ENCODE peak calls at places on chromosomes 3 and 15, in ten cellular contexts. One of them, this sample, is unnamed.
A peak's percentile ranks its signal among the peaks of the same experiment; 100 is the strongest.

GRCh38 chr3:55531266-55531665 is 44.2 kb upstream of the WNT5A start:
- DNase-seq in NCI-H1417: no peak
- DNase-seq in C1 segment of cervical spinal cord: no peak
- DNase-seq in transverse colon: no peak
- DNase-seq in heart right ventricle: no peak
- DNase-seq in germinal center: no peak
- DNase-seq in DMS79: no peak
- DNase-seq in Caki2: no peak
- DNase-seq in astrocyte of the cerebellum: no peak
- DNase-seq in fibroblast of the conjunctiva: no peak
- DNase-seq in this sample: no peak

GRCh38 chr15:73957276-73957675 is 31.0 kb downstream of the LOXL1 start:
- DNase-seq in NCI-H1417: no peak
- DNase-seq in C1 segment of cervical spinal cord: no peak
- DNase-seq in transverse colon: no peak
- DNase-seq in heart right ventricle: no peak
- DNase-seq in germinal center: no peak
- DNase-seq in DMS79: no peak
- DNase-seq in Caki2: no peak
- DNase-seq in astrocyte of the cerebellum: no peak
- DNase-seq in fibroblast of the conjunctiva: no peak
- DNase-seq in this sample: no peak

GRCh38 chr3:30421261-30421660 is 185.1 kb upstream of the TGFBR2 start:
- DNase-seq in NCI-H1417: no peak
- DNase-seq in C1 segment of cervical spinal cord: no peak
- DNase-seq in transverse colon: no peak
- DNase-seq in heart right ventricle: no peak
- DNase-seq in germinal center: no peak
- DNase-seq in DMS79: no peak
- DNase-seq in Caki2: no peak
- DNase-seq in astrocyte of the cerebellum: no peak
- DNase-seq in fibroblast of the conjunctiva: peak; percentile 67
- DNase-seq in this sample: no peak

GRCh38 chr15:91908401-91908800 is 54.9 kb downstream of the SLCO3A1 start:
- DNase-seq in NCI-H1417: no peak
- DNase-seq in C1 segment of cervical spinal cord: no peak
- DNase-seq in transverse colon: no peak
- DNase-seq in heart right ventricle: no peak
- DNase-seq in germinal center: no peak
- DNase-seq in DMS79: no peak
- DNase-seq in Caki2: peak; percentile 61
- DNase-seq in astrocyte of the cerebellum: no peak
- DNase-seq in fibroblast of the conjunctiva: no peak
- DNase-seq in this sample: peak; percentile 59

GRCh38 chr15:92880796-92881569 is 19.1 kb upstream of the CHD2 start:
- DNase-seq in NCI-H1417: peak; percentile 36
- DNase-seq in C1 segment of cervical spinal cord: no peak
- DNase-seq in transverse colon: no peak
- DNase-seq in heart right ventricle: no peak
- DNase-seq in germinal center: no peak
- DNase-seq in DMS79: no peak
- DNase-seq in Caki2: no peak
- DNase-seq in astrocyte of the cerebellum: no peak
- DNase-seq in fibroblast of the conjunctiva: peak; percentile 30
- DNase-seq in this sample: no peak

GRCh38 chr3:187878776-187879524 is 133.7 kb upstream of the BCL6 start:
- DNase-seq in NCI-H1417: no peak
- DNase-seq in C1 segment of cervical spinal cord: no peak
- DNase-seq in transverse colon: no peak
- DNase-seq in heart right ventricle: no peak
- DNase-seq in germinal center: no peak
- DNase-seq in DMS79: no peak
- DNase-seq in Caki2: no peak
- DNase-seq in astrocyte of the cerebellum: peak; percentile 12
- DNase-seq in fibroblast of the conjunctiva: no peak
- DNase-seq in this sample: peak; percentile 36

GRCh38 chr15:91849749-91850161 is 3.8 kb upstream of the SLCO3A1 start:
- DNase-seq in NCI-H1417: peak; percentile 21
- DNase-seq in C1 segment of cervical spinal cord: no peak
- DNase-seq in transverse colon: no peak
- DNase-seq in heart right ventricle: no peak
- DNase-seq in germinal center: peak; percentile 58
- DNase-seq in DMS79: no peak
- DNase-seq in Caki2: peak; percentile 46
- DNase-seq in astrocyte of the cerebellum: peak; percentile 35
- DNase-seq in fibroblast of the conjunctiva: peak; percentile 40
- DNase-seq in this sample: peak; percentile 65

GRCh38 chr3:69385723-69386483 is at the start of gene FRMD4B:
- DNase-seq in NCI-H1417: no peak
- DNase-seq in C1 segment of cervical spinal cord: peak; percentile 82
- DNase-seq in transverse colon: peak; percentile 65
- DNase-seq in heart right ventricle: peak; percentile 85
- DNase-seq in germinal center: no peak
- DNase-seq in DMS79: no peak
- DNase-seq in Caki2: peak; percentile 39
- DNase-seq in astrocyte of the cerebellum: no peak
- DNase-seq in fibroblast of the conjunctiva: no peak
- DNase-seq in this sample: peak; percentile 36

GRCh38 chr3:136114421-136114820 is 81.7 kb downstream of the MSL2 start:
- DNase-seq in NCI-H1417: peak; percentile 33
- DNase-seq in C1 segment of cervical spinal cord: no peak
- DNase-seq in transverse colon: no peak
- DNase-seq in heart right ventricle: no peak
- DNase-seq in germinal center: no peak
- DNase-seq in DMS79: peak; percentile 26
- DNase-seq in Caki2: no peak
- DNase-seq in astrocyte of the cerebellum: peak; percentile 60
- DNase-seq in fibroblast of the conjunctiva: no peak
- DNase-seq in this sample: no peak

GRCh38 chr15:62492900-62493299 is 327.8 kb upstream of the C2CD4B start:
- DNase-seq in NCI-H1417: no peak
- DNase-seq in C1 segment of cervical spinal cord: no peak
- DNase-seq in transverse colon: no peak
- DNase-seq in heart right ventricle: no peak
- DNase-seq in germinal center: no peak
- DNase-seq in DMS79: no peak
- DNase-seq in Caki2: no peak
- DNase-seq in astrocyte of the cerebellum: no peak
- DNase-seq in fibroblast of the conjunctiva: no peak
- DNase-seq in this sample: no peak

GRCh38 chr3:55571913-55572312 is 84.8 kb upstream of the WNT5A start:
- DNase-seq in NCI-H1417: no peak
- DNase-seq in C1 segment of cervical spinal cord: no peak
- DNase-seq in transverse colon: peak; percentile 52
- DNase-seq in heart right ventricle: peak; percentile 68
- DNase-seq in germinal center: no peak
- DNase-seq in DMS79: no peak
- DNase-seq in Caki2: no peak
- DNase-seq in astrocyte of the cerebellum: no peak
- DNase-seq in fibroblast of the conjunctiva: no peak
- DNase-seq in this sample: no peak

GRCh38 chr3:66198437-66199088 is 22.2 kb upstream of the SLC25A26 start:
- DNase-seq in NCI-H1417: no peak
- DNase-seq in C1 segment of cervical spinal cord: no peak
- DNase-seq in transverse colon: no peak
- DNase-seq in heart right ventricle: no peak
- DNase-seq in germinal center: no peak
- DNase-seq in DMS79: no peak
- DNase-seq in Caki2: no peak
- DNase-seq in astrocyte of the cerebellum: no peak
- DNase-seq in fibroblast of the conjunctiva: no peak
- DNase-seq in this sample: no peak